ENCODE peak calls at places on chromosomes 16 and 17, in six cellular contexts. Q is fibroblast of lung, W is lung, C is body of pancreas, O is adrenal gland, P is pancreas. I is an unnamed sample.

GRCh38 chr16:69595127-69596036 is 29.6 kb downstream of the NFAT5 start:
- DNase-seq in C (no peak), O (no peak), W (no peak), P (no peak), Q (peak; percentile 64), I (no peak)

GRCh38 chr17:41914358-41914766 is 4.4 kb downstream of the ACLY start:
- DNase-seq in P (no peak), W (no peak), O (no peak), Q (peak; percentile 61), C (no peak), I (peak; percentile 46)

GRCh38 chr16:72910875-72911274 is 137.1 kb downstream of the ZFHX3 start:
- DNase-seq in C (no peak), P (no peak), W (no peak), Q (no peak), O (no peak), I (no peak)

GRCh38 chr17:73266796-73267195 is 5.1 kb upstream of the CPSF4L start:
- DNase-seq in C (no peak), W (no peak), P (no peak), Q (no peak), O (no peak), I (no peak)

GRCh38 chr16:8774208-8774607 is 23.2 kb downstream of the TMEM186 start:
- DNase-seq in W (no peak), C (no peak), O (no peak), P (no peak), Q (no peak), I (no peak)

GRCh38 chr17:75457047-75457654 is 716 bp downstream of the TMEM94 start:
- DNase-seq in C (peak; percentile 31), Q (peak; percentile 47), O (peak; percentile 60), P (no peak), W (no peak), I (no peak)

GRCh38 chr16:88804552-88805339 is 1.2 kb downstream of the CDT1 start:
- DNase-seq in W (no peak), Q (no peak), P (no peak), O (no peak), C (no peak), I (no peak)

GRCh38 chr16:11632455-11632921 is 35.8 kb upstream of the SNN start:
- DNase-seq in P (peak; percentile 55), Q (peak; percentile 78), W (no peak), O (peak; percentile 53), C (peak; percentile 41), I (peak; percentile 35)

GRCh38 chr16:10828851-10829331 is 10.3 kb upstream of the TVP23A start:
- DNase-seq in Q (peak; percentile 86), C (peak; percentile 98), O (peak; percentile 95), W (peak; percentile 94), P (peak; percentile 96), I (peak; percentile 86)

GRCh38 chr17:61485067-61485775 is 33.0 kb downstream of the TBX4 start:
- DNase-seq in P (no peak), O (no peak), C (no peak), Q (no peak), W (no peak), I (no peak)

GRCh38 chr17:81365148-81365600 is 30.1 kb upstream of the BAHCC1 start:
- DNase-seq in C (peak; percentile 86), W (peak; percentile 77), Q (peak; percentile 76), O (peak; percentile 81), P (peak; percentile 67), I (peak; percentile 77)

GRCh38 chr17:58527306-58527705 is 12.9 kb upstream of the MTMR4 start:
- DNase-seq in P (no peak), C (no peak), O (no peak), W (no peak), Q (no peak), I (no peak)

GRCh38 chr16:2090481-2090797 is 42.7 kb downstream of the TSC2 start:
- DNase-seq in W (no peak), C (peak; percentile 57), O (no peak), P (no peak), Q (no peak), I (peak; percentile 27)

GRCh38 chr16:65002265-65002664 is 119.6 kb downstream of the CDH11 start:
- DNase-seq in W (no peak), Q (peak; percentile 49), C (no peak), O (no peak), P (no peak), I (no peak)

DNA sequence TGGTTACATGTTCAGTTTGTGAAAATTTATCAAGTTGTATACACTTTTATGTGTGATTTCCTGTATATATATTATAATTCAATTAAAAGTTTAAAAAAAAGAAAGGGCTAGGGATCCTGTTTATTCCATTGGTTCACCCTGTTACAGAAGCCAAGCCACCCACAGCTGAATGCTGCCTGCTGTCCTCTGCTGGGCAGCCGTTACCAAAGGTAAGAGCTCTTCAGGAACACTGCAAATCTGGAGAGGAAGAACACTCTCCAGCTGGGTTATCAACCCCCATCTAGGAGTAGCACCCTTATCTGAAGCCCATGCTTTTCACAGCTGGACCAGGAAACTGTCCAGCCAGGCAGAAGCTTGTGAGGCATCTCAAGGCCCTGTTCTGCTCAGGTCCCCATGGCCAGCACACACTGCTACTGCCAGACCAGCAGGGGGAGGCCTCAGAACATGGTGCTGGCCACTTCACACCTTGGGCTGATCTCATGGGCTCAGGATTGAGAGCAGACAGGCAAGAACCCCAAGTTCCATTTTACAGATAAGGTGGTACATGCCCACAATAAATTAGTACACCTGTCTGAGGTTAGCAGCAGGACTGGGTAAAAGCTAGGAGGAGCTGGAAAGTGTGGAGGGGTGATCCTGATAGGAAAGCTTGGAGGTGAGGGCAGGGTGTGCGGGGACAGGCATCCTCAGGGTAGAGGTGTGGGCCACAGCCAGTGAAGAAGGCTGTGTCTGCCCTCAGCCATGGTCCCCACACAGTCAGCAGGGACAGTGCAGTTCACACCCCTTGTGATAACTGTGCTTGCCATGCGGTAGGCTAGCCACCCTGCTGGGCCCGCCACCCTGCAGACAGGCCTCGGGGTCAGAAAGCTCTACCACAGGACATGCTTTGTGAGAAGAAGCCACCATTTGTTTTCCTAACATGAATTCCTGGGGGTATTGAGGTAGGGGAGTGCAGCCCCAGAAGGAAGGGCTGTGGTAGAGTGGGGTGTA is 54.3 kb upstream of the SREBF1 start:
- DNase-seq in W (peak; percentile 58), O (peak; percentile 77), Q (peak; percentile 80), C (peak; percentile 64), P (peak; percentile 33), I (peak; percentile 50)
- TF ChIP-seq CTCF in W (peak; percentile 60), O (peak; percentile 84), Q (peak; percentile 79), C (no peak), P (peak; percentile 23), I (peak; percentile 63)

DNA sequence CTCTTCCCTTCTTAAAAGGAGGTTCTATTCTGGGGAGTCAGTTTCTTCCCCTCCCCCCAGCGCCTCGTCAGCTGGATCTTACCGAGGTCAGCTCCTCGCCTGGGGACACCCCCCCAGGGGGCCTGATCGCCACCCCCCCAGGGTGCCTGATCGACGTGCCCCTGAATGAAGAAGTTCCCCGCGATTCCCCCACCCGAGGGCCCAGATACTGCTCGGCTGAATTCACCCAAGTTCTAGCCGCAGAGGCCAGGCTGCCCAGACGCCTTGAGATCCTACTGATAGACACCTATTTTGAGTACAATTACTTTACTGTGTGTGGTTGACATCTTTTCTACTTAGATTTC is 1.4 kb downstream of the RAB11FIP3 start:
- DNase-seq in Q (no peak), O (peak; percentile 24), W (peak; percentile 29), P (no peak), C (no peak), I (no peak)
- H3K4me1 ChIP-seq in Q (peaks cover 3% of the 10 kb centered on the region), O (peaks cover 24% of the 10 kb centered on the region), W (peaks cover 5% of the 10 kb centered on the region), P (peaks cover 16% of the 10 kb centered on the region), C (peaks cover 61% of the 10 kb centered on the region), I (peaks cover 10% of the 10 kb centered on the region)

DNA sequence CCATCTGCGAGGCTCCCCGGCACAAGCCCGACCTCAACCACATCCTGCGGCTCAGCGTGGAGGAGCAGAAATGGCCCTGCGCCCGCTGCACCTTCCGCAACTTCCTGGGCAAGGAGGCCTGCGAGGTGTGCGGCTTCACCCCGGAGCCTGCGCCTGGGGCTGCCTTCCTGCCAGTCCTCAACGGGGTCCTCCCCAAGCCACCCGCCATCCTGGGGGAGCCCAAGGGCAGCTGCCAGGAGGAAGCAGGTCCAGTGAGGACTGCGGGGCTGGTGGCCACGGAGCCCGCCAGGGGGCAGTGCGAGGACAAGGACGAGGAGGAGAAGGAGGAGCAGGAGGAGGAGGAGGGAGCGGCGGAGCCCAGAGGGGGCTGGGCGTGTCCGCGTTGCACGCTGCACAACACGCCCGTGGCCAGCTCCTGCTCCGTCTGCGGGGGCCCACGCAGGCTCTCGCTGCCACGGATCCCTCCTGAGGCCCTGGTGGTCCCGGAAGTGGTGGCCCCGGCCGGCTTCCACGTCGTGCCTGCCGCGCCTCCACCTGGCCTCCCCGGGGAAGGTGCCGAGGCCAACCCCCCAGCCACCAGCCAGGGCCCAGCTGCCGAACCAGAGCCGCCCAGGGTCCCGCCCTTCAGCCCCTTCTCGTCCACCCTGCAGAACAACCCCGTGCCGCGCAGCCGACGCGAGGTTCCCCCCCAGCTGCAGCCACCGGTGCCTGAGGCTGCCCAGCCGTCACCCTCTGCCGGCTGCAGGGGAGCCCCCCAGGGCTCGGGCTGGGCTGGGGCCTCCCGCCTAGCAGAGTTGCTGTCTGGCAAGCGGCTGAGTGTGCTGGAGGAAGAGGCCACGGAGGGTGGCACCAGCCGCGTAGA is 13.1 kb upstream of the PRR35 start:
- DNase-seq in C (peak; percentile 74), O (peak; percentile 92), P (peak; percentile 67), W (peak; percentile 58), Q (peak; percentile 33), I (peak; percentile 86)
- TF ChIP-seq CTCF in C (peak; percentile 22), O (peak; percentile 74), P (peak; percentile 24), W (no peak), Q (peak; percentile 44), I (peak; percentile 67)

GRCh38 chr17:77887110-77887463 is 71.4 kb upstream of the TNRC6C start:
- DNase-seq in P (no peak), Q (no peak), C (no peak), O (no peak), W (no peak), I (no peak)

GRCh38 chr17:77884967-77885641 is 73.4 kb upstream of the TNRC6C start:
- DNase-seq in Q (no peak), P (no peak), W (no peak), O (no peak), C (no peak), I (no peak)

GRCh38 chr17:77887464-77888241 is 70.8 kb upstream of the TNRC6C start:
- DNase-seq in W (peak; percentile 80), Q (peak; percentile 71), C (peak; percentile 79), O (peak; percentile 77), P (peak; percentile 68), I (peak; percentile 70)

GRCh38 chr17:77885678-77886386 is 72.7 kb upstream of the TNRC6C start:
- DNase-seq in W (no peak), O (no peak), P (no peak), C (no peak), Q (no peak), I (no peak)

DNA sequence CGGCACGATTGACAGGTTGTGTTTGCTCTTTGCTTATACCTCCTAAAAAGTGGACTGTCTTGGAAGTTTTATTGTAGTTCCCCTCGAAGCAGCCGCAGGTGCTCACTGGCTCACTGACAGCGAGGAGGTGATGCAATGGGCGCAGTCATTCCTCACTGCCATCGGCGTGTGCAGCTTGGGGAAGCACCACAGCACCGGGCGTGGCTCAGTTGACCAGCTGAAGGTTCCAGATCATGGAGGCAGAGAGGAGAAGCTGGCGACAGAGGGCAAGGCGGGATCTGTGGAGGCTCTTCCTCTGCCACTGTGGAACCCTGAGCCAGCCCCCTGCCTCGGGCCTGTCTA is 72.1 kb upstream of the TNRC6C start:
- DNase-seq in P (no peak), C (no peak), O (no peak), W (peak; percentile 48), Q (no peak), I (no peak)
- H3K4me1 ChIP-seq in P (peaks cover 10% of the 10 kb centered on the region), C (peaks cover 17% of the 10 kb centered on the region), O (peaks cover 12% of the 10 kb centered on the region), W (no peaks in the 10 kb centered on the region), Q (no peaks in the 10 kb centered on the region), I (no peaks in the 10 kb centered on the region)

I was measured in transverse colon.